ENCODE peak calls at places on chromosomes 1 and 21, in five cellular contexts. S is posterior cingulate gyrus; Q is cardiac muscle cell; K is mucosa of descending colon; D is activated CD8-positive, alpha-beta memory T cell treated with anti-CD3 and anti-CD28 coated beads, Interleukin-2, amount 50 U/mL, for 4 hours. P is an unnamed sample.

GRCh38 chr1:159000627-159001026 is 9.1 kb upstream of the IFI16 start:
- DNase-seq in S (peak; percentile 65), D (no peak), K (peak; percentile 51), Q (peak; percentile 96), P (peak; percentile 88)

GRCh38 chr1:207032528-207033017 is at the start of gene C1orf116:
- DNase-seq in D (no peak), S (no peak), Q (no peak), K (peak; percentile 75), P (no peak)

GRCh38 chr1:75264112-75264511 is 129.9 kb downstream of the LHX8 start:
- DNase-seq in K (no peak), S (no peak), D (no peak), Q (no peak), P (no peak)

GRCh38 chr1:64111787-64112186 is 91.6 kb upstream of the UBE2U start:
- DNase-seq in S (no peak), D (no peak), Q (no peak), K (no peak), P (no peak)

GRCh38 chr1:145708063-145708462 is 895 bp upstream of the PDZK1 start:
- DNase-seq in K (no peak), D (no peak), Q (no peak), S (no peak), P (no peak)

GRCh38 chr1:158002022-158002629 is 8.7 kb downstream of the KIRREL1 start:
- DNase-seq in Q (peak; percentile 71), K (no peak), D (no peak), S (no peak), P (no peak)

GRCh38 chr21:42381347-42381984 is 14.4 kb downstream of the TMPRSS3 start:
- DNase-seq in S (no peak), K (peak; percentile 77), D (peak; percentile 55), Q (peak; percentile 50), P (no peak)

GRCh38 chr1:7669559-7670208 is 101.4 kb upstream of the VAMP3 start:
- DNase-seq in D (peak; percentile 62), S (peak; percentile 72), Q (peak; percentile 53), K (peak; percentile 58), P (peak; percentile 84)

GRCh38 chr1:16724718-16725438 is 15.4 kb upstream of the RNU1-4 start:
- DNase-seq in S (no peak), K (peak; percentile 31), D (no peak), Q (no peak), P (no peak)

GRCh38 chr1:94694234-94694915 is 125.8 kb upstream of the SLC44A3 start:
- DNase-seq in K (no peak), Q (no peak), D (no peak), S (no peak), P (no peak)

GRCh38 chr1:155801149-155801548 is 55.9 kb downstream of the GON4L start:
- DNase-seq in D (no peak), S (no peak), K (no peak), Q (peak; percentile 41), P (no peak)

GRCh38 chr1:30707412-30708360 is 15.7 kb downstream of the MATN1 start:
- DNase-seq in Q (peak; percentile 74), K (peak; percentile 80), S (peak; percentile 84), D (peak; percentile 62), P (peak; percentile 92)

GRCh38 chr1:147598631-147599361 is 57.5 kb downstream of the BCL9 start:
- DNase-seq in S (peak; percentile 38), K (peak; percentile 76), D (peak; percentile 48), Q (peak; percentile 21), P (peak; percentile 40)

GRCh38 chr1:92754000-92754787 is 30.7 kb downstream of the EVI5 start:
- DNase-seq in K (no peak), Q (peak; percentile 73), S (no peak), D (no peak), P (no peak)

GRCh38 chr1:25748531-25749205 is 51.3 kb upstream of the SELENON start:
- DNase-seq in Q (no peak), S (no peak), K (no peak), D (no peak), P (no peak)

GRCh38 chr21:36466061-36466511 is 13.8 kb downstream of the CLDN14 start:
- DNase-seq in K (no peak), S (no peak), Q (no peak), D (no peak), P (no peak)

GRCh38 chr1:234600418-234601216 is 9.4 kb downstream of the IRF2BP2 start:
- DNase-seq in Q (peak; percentile 74), D (no peak), K (peak; percentile 49), S (no peak), P (peak; percentile 60)

GRCh38 chr1:26016258-26016943 is 5.2 kb upstream of the EXTL1 start:
- DNase-seq in Q (no peak), K (no peak), D (no peak), S (peak; percentile 42), P (no peak)

GRCh38 chr1:233586301-233586700 is 27.6 kb upstream of the KCNK1 start:
- DNase-seq in Q (no peak), K (no peak), S (no peak), D (no peak), P (no peak)

GRCh38 chr21:34129971-34130597 is 56.7 kb downstream of the MRPS6 start:
- DNase-seq in D (no peak), Q (peak; percentile 14), K (no peak), S (no peak), P (peak; percentile 45)

GRCh38 chr1:213989740-213990472 is 2.1 kb downstream of the PROX1 start:
- DNase-seq in Q (no peak), K (peak; percentile 47), S (no peak), D (no peak), P (no peak)

GRCh38 chr1:211378844-211379243 is 52.2 kb downstream of the TRAF5 start:
- DNase-seq in Q (peak; percentile 15), S (no peak), K (no peak), D (no peak), P (no peak)

GRCh38 chr1:31725777-31726535 is 22.1 kb upstream of the COL16A1 start:
- DNase-seq in S (no peak), D (no peak), Q (no peak), K (peak; percentile 47), P (no peak)

GRCh38 chr1:53060580-53060979 is 1.4 kb upstream of the PODN start:
- DNase-seq in D (no peak), Q (peak; percentile 69), K (no peak), S (no peak), P (no peak)

GRCh38 chr1:231971397-231972233 is 345.0 kb downstream of the DISC1 start:
- DNase-seq in K (no peak), Q (peak; percentile 84), S (no peak), D (no peak), P (no peak)

GRCh38 chr21:15084668-15085067 is 19.9 kb upstream of the NRIP1 start:
- DNase-seq in Q (peak; percentile 69), K (no peak), D (no peak), S (no peak), P (no peak)

GRCh38 chr1:117070124-117070523 is 10.0 kb downstream of the TTF2 start:
- DNase-seq in S (no peak), D (no peak), K (no peak), Q (peak; percentile 37), P (no peak)

GRCh38 chr1:36846366-36846765 is 187.9 kb downstream of the GRIK3 start:
- DNase-seq in Q (no peak), D (no peak), K (no peak), S (no peak), P (no peak)

GRCh38 chr1:35537788-35538187 is 19.4 kb downstream of the KIAA0319L start:
- DNase-seq in K (no peak), D (no peak), S (no peak), Q (no peak), P (no peak)

GRCh38 chr21:29077651-29078090 is 4.2 kb upstream of the CCT8 start:
- DNase-seq in K (no peak), S (no peak), D (no peak), Q (peak; percentile 58), P (no peak)

GRCh38 chr1:230320804-230321203 is 105.3 kb downstream of the PGBD5 start:
- DNase-seq in D (no peak), K (no peak), Q (no peak), S (no peak), P (no peak)

GRCh38 chr21:22062472-22063139 is 1064.4 kb downstream of the NCAM2 start:
- DNase-seq in Q (no peak), S (no peak), K (no peak), D (no peak), P (no peak)

GRCh38 chr1:94209425-94209824 is 28.0 kb downstream of the ARHGAP29 start:
- DNase-seq in K (no peak), D (no peak), S (no peak), Q (peak; percentile 59), P (no peak)

P was measured in Ammon's horn.